ENCODE peak calls at places on chromosome 18, in ten cellular contexts. One of them, this sample, is unnamed.

GRCh38 chr18:77107218-77107815 is 25.3 kb downstream of the MBP start:
- DNase-seq in activated T-cell treated with anti-CD3 and anti-CD28 coated beads for 1 hour: no peak
- DNase-seq in HT1080: no peak
- DNase-seq in cardiac septum: no peak
- DNase-seq in glomerular endothelial cell: no peak
- DNase-seq in NT2/D1: no peak
- DNase-seq in stomach: no peak
- DNase-seq in PC-3: no peak
- DNase-seq in mammary epithelial cell: no peak
- DNase-seq in hepatocyte: no peak
- DNase-seq in this sample: no peak

GRCh38 chr18:46343940-46344372 is 239.8 kb downstream of the HAUS1 start:
- DNase-seq in glomerular endothelial cell: no peak
- DNase-seq in HT1080: peak
- DNase-seq in hepatocyte: peak
- DNase-seq in NT2/D1: no peak
- DNase-seq in PC-3: peak
- DNase-seq in activated T-cell treated with anti-CD3 and anti-CD28 coated beads for 1 hour: peak
- DNase-seq in mammary epithelial cell: peak
- DNase-seq in stomach: no peak
- DNase-seq in cardiac septum: no peak
- DNase-seq in this sample: no peak

GRCh38 chr18:63162271-63163014 is 157.1 kb downstream of the BCL2 start:
- DNase-seq in HT1080: no peak
- DNase-seq in hepatocyte: no peak
- DNase-seq in NT2/D1: no peak
- DNase-seq in stomach: peak
- DNase-seq in cardiac septum: no peak
- DNase-seq in PC-3: no peak
- DNase-seq in glomerular endothelial cell: no peak
- DNase-seq in activated T-cell treated with anti-CD3 and anti-CD28 coated beads for 1 hour: no peak
- DNase-seq in mammary epithelial cell: peak
- DNase-seq in this sample: no peak

GRCh38 chr18:37559194-37559593 is 6.4 kb downstream of the CELF4 start:
- DNase-seq in activated T-cell treated with anti-CD3 and anti-CD28 coated beads for 1 hour: no peak
- DNase-seq in stomach: no peak
- DNase-seq in cardiac septum: no peak
- DNase-seq in hepatocyte: no peak
- DNase-seq in PC-3: no peak
- DNase-seq in glomerular endothelial cell: no peak
- DNase-seq in mammary epithelial cell: no peak
- DNase-seq in HT1080: no peak
- DNase-seq in NT2/D1: no peak
- DNase-seq in this sample: no peak

GRCh38 chr18:59459352-59460059 is 100.4 kb upstream of the LMAN1 start:
- DNase-seq in PC-3: peak
- DNase-seq in NT2/D1: no peak
- DNase-seq in hepatocyte: peak
- DNase-seq in cardiac septum: no peak
- DNase-seq in glomerular endothelial cell: no peak
- DNase-seq in HT1080: peak
- DNase-seq in mammary epithelial cell: peak
- DNase-seq in stomach: no peak
- DNase-seq in activated T-cell treated with anti-CD3 and anti-CD28 coated beads for 1 hour: no peak
- DNase-seq in this sample: peak

GRCh38 chr18:46542545-46542944 is 114.5 kb downstream of the LOXHD1 start:
- DNase-seq in stomach: no peak
- DNase-seq in HT1080: no peak
- DNase-seq in NT2/D1: peak
- DNase-seq in hepatocyte: peak
- DNase-seq in glomerular endothelial cell: no peak
- DNase-seq in PC-3: peak
- DNase-seq in activated T-cell treated with anti-CD3 and anti-CD28 coated beads for 1 hour: no peak
- DNase-seq in mammary epithelial cell: peak
- DNase-seq in cardiac septum: no peak
- DNase-seq in this sample: no peak

GRCh38 chr18:23810396-23810795 is 121.1 kb downstream of the LAMA3 start:
- DNase-seq in stomach: no peak
- DNase-seq in activated T-cell treated with anti-CD3 and anti-CD28 coated beads for 1 hour: no peak
- DNase-seq in cardiac septum: no peak
- DNase-seq in HT1080: no peak
- DNase-seq in PC-3: no peak
- DNase-seq in mammary epithelial cell: no peak
- DNase-seq in NT2/D1: no peak
- DNase-seq in glomerular endothelial cell: no peak
- DNase-seq in hepatocyte: no peak
- DNase-seq in this sample: no peak

GRCh38 chr18:63321291-63321690 is 1.7 kb upstream of the BCL2 start:
- DNase-seq in activated T-cell treated with anti-CD3 and anti-CD28 coated beads for 1 hour: no peak
- DNase-seq in glomerular endothelial cell: no peak
- DNase-seq in cardiac septum: no peak
- DNase-seq in NT2/D1: no peak
- DNase-seq in hepatocyte: no peak
- DNase-seq in HT1080: no peak
- DNase-seq in PC-3: no peak
- DNase-seq in stomach: no peak
- DNase-seq in mammary epithelial cell: no peak
- DNase-seq in this sample: no peak

GRCh38 chr18:34121157-34121807 is 103.4 kb downstream of the NOL4 start:
- DNase-seq in activated T-cell treated with anti-CD3 and anti-CD28 coated beads for 1 hour: no peak
- DNase-seq in cardiac septum: no peak
- DNase-seq in hepatocyte: peak
- DNase-seq in mammary epithelial cell: peak
- DNase-seq in HT1080: peak
- DNase-seq in NT2/D1: no peak
- DNase-seq in PC-3: peak
- DNase-seq in glomerular endothelial cell: no peak
- DNase-seq in stomach: no peak
- DNase-seq in this sample: no peak

GRCh38 chr18:32289480-32290075 is 99.7 kb downstream of the MEP1B start:
- DNase-seq in NT2/D1: peak
- DNase-seq in hepatocyte: peak
- DNase-seq in PC-3: peak
- DNase-seq in mammary epithelial cell: peak
- DNase-seq in glomerular endothelial cell: peak
- DNase-seq in stomach: peak
- DNase-seq in HT1080: peak
- DNase-seq in cardiac septum: no peak
- DNase-seq in activated T-cell treated with anti-CD3 and anti-CD28 coated beads for 1 hour: no peak
- DNase-seq in this sample: peak

GRCh38 chr18:48036641-48037421 is 106.4 kb upstream of the SMAD2 start:
- DNase-seq in PC-3: no peak
- DNase-seq in NT2/D1: no peak
- DNase-seq in glomerular endothelial cell: no peak
- DNase-seq in stomach: peak
- DNase-seq in hepatocyte: no peak
- DNase-seq in cardiac septum: peak
- DNase-seq in mammary epithelial cell: no peak
- DNase-seq in HT1080: no peak
- DNase-seq in activated T-cell treated with anti-CD3 and anti-CD28 coated beads for 1 hour: no peak
- DNase-seq in this sample: no peak

GRCh38 chr18:26544459-26544858 is 3.9 kb downstream of the KCTD1 start:
- DNase-seq in PC-3: no peak
- DNase-seq in HT1080: no peak
- DNase-seq in stomach: no peak
- DNase-seq in glomerular endothelial cell: no peak
- DNase-seq in mammary epithelial cell: no peak
- DNase-seq in hepatocyte: no peak
- DNase-seq in activated T-cell treated with anti-CD3 and anti-CD28 coated beads for 1 hour: no peak
- DNase-seq in NT2/D1: no peak
- DNase-seq in cardiac septum: no peak
- DNase-seq in this sample: no peak

GRCh38 chr18:75070625-75071483 is 138.1 kb downstream of the PTGR3 start:
- DNase-seq in glomerular endothelial cell: peak
- DNase-seq in PC-3: peak
- DNase-seq in NT2/D1: no peak
- DNase-seq in activated T-cell treated with anti-CD3 and anti-CD28 coated beads for 1 hour: peak
- DNase-seq in HT1080: peak
- DNase-seq in stomach: peak
- DNase-seq in cardiac septum: peak
- DNase-seq in hepatocyte: peak
- DNase-seq in mammary epithelial cell: peak
- DNase-seq in this sample: peak

GRCh38 chr18:845152-845819 is 33.2 kb upstream of the YES1 start:
- DNase-seq in stomach: no peak
- DNase-seq in HT1080: peak
- DNase-seq in cardiac septum: no peak
- DNase-seq in activated T-cell treated with anti-CD3 and anti-CD28 coated beads for 1 hour: no peak
- DNase-seq in glomerular endothelial cell: peak
- DNase-seq in PC-3: peak
- DNase-seq in mammary epithelial cell: no peak
- DNase-seq in NT2/D1: no peak
- DNase-seq in hepatocyte: no peak
- DNase-seq in this sample: peak

GRCh38 chr18:62324917-62325805 is at the start of gene TNFRSF11A:
- DNase-seq in NT2/D1: no peak
- DNase-seq in mammary epithelial cell: peak
- DNase-seq in hepatocyte: peak
- DNase-seq in cardiac septum: no peak
- DNase-seq in PC-3: peak
- DNase-seq in stomach: peak
- DNase-seq in HT1080: peak
- DNase-seq in glomerular endothelial cell: no peak
- DNase-seq in activated T-cell treated with anti-CD3 and anti-CD28 coated beads for 1 hour: peak
- DNase-seq in this sample: peak

GRCh38 chr18:77133920-77134496 is 1.4 kb upstream of the MBP start:
- DNase-seq in cardiac septum: no peak
- DNase-seq in stomach: no peak
- DNase-seq in hepatocyte: no peak
- DNase-seq in NT2/D1: no peak
- DNase-seq in glomerular endothelial cell: no peak
- DNase-seq in mammary epithelial cell: no peak
- DNase-seq in PC-3: no peak
- DNase-seq in HT1080: no peak
- DNase-seq in activated T-cell treated with anti-CD3 and anti-CD28 coated beads for 1 hour: no peak
- DNase-seq in this sample: no peak

GRCh38 chr18:22734812-22735627 is 198.1 kb upstream of the RBBP8 start:
- DNase-seq in NT2/D1: no peak
- DNase-seq in hepatocyte: no peak
- DNase-seq in mammary epithelial cell: no peak
- DNase-seq in glomerular endothelial cell: no peak
- DNase-seq in cardiac septum: no peak
- DNase-seq in activated T-cell treated with anti-CD3 and anti-CD28 coated beads for 1 hour: no peak
- DNase-seq in stomach: no peak
- DNase-seq in PC-3: no peak
- DNase-seq in HT1080: no peak
- DNase-seq in this sample: no peak

GRCh38 chr18:57819671-57820460 is 16.8 kb upstream of the ATP8B1 start:
- DNase-seq in mammary epithelial cell: peak
- DNase-seq in stomach: peak
- DNase-seq in NT2/D1: no peak
- DNase-seq in activated T-cell treated with anti-CD3 and anti-CD28 coated beads for 1 hour: no peak
- DNase-seq in hepatocyte: peak
- DNase-seq in HT1080: peak
- DNase-seq in cardiac septum: peak
- DNase-seq in glomerular endothelial cell: peak
- DNase-seq in PC-3: peak
- DNase-seq in this sample: peak

GRCh38 chr18:58615150-58616132 is 13.4 kb downstream of the ALPK2 start:
- DNase-seq in HT1080: peak
- DNase-seq in PC-3: peak
- DNase-seq in glomerular endothelial cell: no peak
- DNase-seq in hepatocyte: no peak
- DNase-seq in NT2/D1: no peak
- DNase-seq in mammary epithelial cell: peak
- DNase-seq in stomach: peak
- DNase-seq in cardiac septum: no peak
- DNase-seq in activated T-cell treated with anti-CD3 and anti-CD28 coated beads for 1 hour: peak
- DNase-seq in this sample: no peak

GRCh38 chr18:48080546-48080945 is 150.1 kb upstream of the SMAD2 start:
- DNase-seq in stomach: no peak
- DNase-seq in mammary epithelial cell: no peak
- DNase-seq in PC-3: no peak
- DNase-seq in cardiac septum: no peak
- DNase-seq in HT1080: no peak
- DNase-seq in NT2/D1: no peak
- DNase-seq in glomerular endothelial cell: no peak
- DNase-seq in activated T-cell treated with anti-CD3 and anti-CD28 coated beads for 1 hour: no peak
- DNase-seq in hepatocyte: no peak
- DNase-seq in this sample: no peak

GRCh38 chr18:70142021-70142420 is 63.5 kb downstream of the RTTN start:
- DNase-seq in HT1080: no peak
- DNase-seq in NT2/D1: no peak
- DNase-seq in cardiac septum: no peak
- DNase-seq in stomach: no peak
- DNase-seq in activated T-cell treated with anti-CD3 and anti-CD28 coated beads for 1 hour: no peak
- DNase-seq in hepatocyte: no peak
- DNase-seq in mammary epithelial cell: no peak
- DNase-seq in glomerular endothelial cell: no peak
- DNase-seq in PC-3: no peak
- DNase-seq in this sample: no peak

GRCh38 chr18:59697236-59697932 is at the start of gene CCBE1:
- DNase-seq in glomerular endothelial cell: no peak
- DNase-seq in NT2/D1: peak
- DNase-seq in HT1080: peak
- DNase-seq in activated T-cell treated with anti-CD3 and anti-CD28 coated beads for 1 hour: no peak
- DNase-seq in cardiac septum: no peak
- DNase-seq in mammary epithelial cell: peak
- DNase-seq in hepatocyte: peak
- DNase-seq in stomach: peak
- DNase-seq in PC-3: peak
- DNase-seq in this sample: peak

GRCh38 chr18:55833543-55833942 is 245.6 kb upstream of the TCF4 start:
- DNase-seq in PC-3: peak
- DNase-seq in glomerular endothelial cell: peak
- DNase-seq in activated T-cell treated with anti-CD3 and anti-CD28 coated beads for 1 hour: no peak
- DNase-seq in hepatocyte: peak
- DNase-seq in NT2/D1: no peak
- DNase-seq in cardiac septum: no peak
- DNase-seq in HT1080: peak
- DNase-seq in mammary epithelial cell: peak
- DNase-seq in stomach: no peak
- DNase-seq in this sample: no peak

GRCh38 chr18:51110073-51110797 is 80.2 kb downstream of the SMAD4 start:
- DNase-seq in PC-3: peak
- DNase-seq in NT2/D1: peak
- DNase-seq in glomerular endothelial cell: no peak
- DNase-seq in activated T-cell treated with anti-CD3 and anti-CD28 coated beads for 1 hour: peak
- DNase-seq in stomach: peak
- DNase-seq in mammary epithelial cell: peak
- DNase-seq in hepatocyte: peak
- DNase-seq in cardiac septum: peak
- DNase-seq in HT1080: peak
- DNase-seq in this sample: peak

GRCh38 chr18:56977284-56977683 is 169.6 kb upstream of the BOD1L2 start:
- DNase-seq in HT1080: no peak
- DNase-seq in mammary epithelial cell: no peak
- DNase-seq in activated T-cell treated with anti-CD3 and anti-CD28 coated beads for 1 hour: no peak
- DNase-seq in cardiac septum: no peak
- DNase-seq in hepatocyte: no peak
- DNase-seq in NT2/D1: no peak
- DNase-seq in stomach: no peak
- DNase-seq in PC-3: no peak
- DNase-seq in glomerular endothelial cell: no peak
- DNase-seq in this sample: no peak

GRCh38 chr18:49669403-49669802 is 107.5 kb downstream of the LIPG start:
- DNase-seq in stomach: no peak
- DNase-seq in glomerular endothelial cell: no peak
- DNase-seq in hepatocyte: no peak
- DNase-seq in mammary epithelial cell: peak
- DNase-seq in NT2/D1: no peak
- DNase-seq in PC-3: no peak
- DNase-seq in HT1080: no peak
- DNase-seq in cardiac septum: no peak
- DNase-seq in activated T-cell treated with anti-CD3 and anti-CD28 coated beads for 1 hour: no peak
- DNase-seq in this sample: no peak

GRCh38 chr18:59493019-59493418 is 134.0 kb upstream of the LMAN1 start:
- DNase-seq in activated T-cell treated with anti-CD3 and anti-CD28 coated beads for 1 hour: no peak
- DNase-seq in cardiac septum: no peak
- DNase-seq in HT1080: no peak
- DNase-seq in mammary epithelial cell: no peak
- DNase-seq in stomach: no peak
- DNase-seq in PC-3: no peak
- DNase-seq in glomerular endothelial cell: no peak
- DNase-seq in NT2/D1: no peak
- DNase-seq in hepatocyte: no peak
- DNase-seq in this sample: no peak

GRCh38 chr18:48472610-48473009 is 63.4 kb upstream of the ZBTB7C start:
- DNase-seq in NT2/D1: no peak
- DNase-seq in glomerular endothelial cell: no peak
- DNase-seq in mammary epithelial cell: peak
- DNase-seq in PC-3: no peak
- DNase-seq in hepatocyte: no peak
- DNase-seq in HT1080: peak
- DNase-seq in cardiac septum: no peak
- DNase-seq in activated T-cell treated with anti-CD3 and anti-CD28 coated beads for 1 hour: no peak
- DNase-seq in stomach: no peak
- DNase-seq in this sample: no peak